ENCODE peak calls at places on chromosomes 1 and 21, in nine cellular contexts. P is left ventricle myocardium inferior, H is fibroblast of pulmonary artery, G is BJ, K is cardiac fibroblast, W is esophagus squamous epithelium, J is nephron progenitor cell, D is WTC11, L is GM23338. N is an unnamed sample.

GRCh38 chr1:230698130-230698529 is 15.8 kb downstream of the AGT start:
- DNase-seq in P (no peak), H (no peak), G (no peak), K (no peak), W (no peak), J (no peak), D (peak), L (peak), N (no peak)

GRCh38 chr1:70361727-70362413 is 7.3 kb upstream of the ANKRD13C start:
- DNase-seq in P (no peak), H (peak), G (no peak), K (peak), W (no peak), J (no peak), D (no peak), L (peak), N (peak)

GRCh38 chr1:76023669-76024407 is 50.7 kb upstream of the ST6GALNAC3 start:
- DNase-seq in P (no peak), H (no peak), G (no peak), K (no peak), W (no peak), J (no peak), D (no peak), L (no peak), N (peak)

GRCh38 chr1:7670334-7671145 is 100.6 kb upstream of the VAMP3 start:
- DNase-seq in P (peak), H (no peak), G (no peak), K (peak), W (no peak), J (no peak), D (no peak), L (peak), N (no peak)

GRCh38 chr1:154572433-154573167 is 5.0 kb downstream of the CHRNB2 start:
- DNase-seq in P (no peak), H (no peak), G (no peak), K (no peak), W (no peak), J (peak), D (peak), L (peak), N (no peak)

GRCh38 chr1:53637726-53638640 is 101.0 kb downstream of the GLIS1 start:
- DNase-seq in P (no peak), H (no peak), G (no peak), K (no peak), W (no peak), J (no peak), D (no peak), L (no peak), N (no peak)

GRCh38 chr1:29646161-29646775 is 409.9 kb downstream of the PTPRU start:
- DNase-seq in P (no peak), H (no peak), G (no peak), K (no peak), W (no peak), J (no peak), D (no peak), L (no peak), N (no peak)

GRCh38 chr1:2283991-2284895 is 56.1 kb downstream of the SKI start:
- DNase-seq in P (no peak), H (no peak), G (no peak), K (no peak), W (no peak), J (no peak), D (no peak), L (no peak), N (no peak)

GRCh38 chr1:82091729-82092128 is 291.0 kb downstream of the ADGRL2 start:
- DNase-seq in P (no peak), H (peak), G (no peak), K (peak), W (no peak), J (no peak), D (no peak), L (peak), N (no peak)

GRCh38 chr1:159015440-159015909 is 5.8 kb downstream of the IFI16 start:
- DNase-seq in P (peak), H (peak), G (peak), K (peak), W (peak), J (no peak), D (no peak), L (no peak), N (no peak)

GRCh38 chr1:10853701-10854100 is 57.3 kb upstream of the CASZ1 start:
- DNase-seq in P (no peak), H (no peak), G (no peak), K (no peak), W (no peak), J (no peak), D (no peak), L (no peak), N (no peak)

GRCh38 chr1:243548516-243548915 is 292.7 kb downstream of the SDCCAG8 start:
- DNase-seq in P (no peak), H (peak), G (no peak), K (no peak), W (no peak), J (no peak), D (no peak), L (no peak), N (no peak)

GRCh38 chr1:234611153-234611798 is 1.3 kb upstream of the IRF2BP2 start:
- DNase-seq in P (no peak), H (peak), G (no peak), K (peak), W (no peak), J (no peak), D (no peak), L (peak), N (peak)

GRCh38 chr1:24754229-24754628 is 9.0 kb downstream of the CLIC4 start:
- DNase-seq in P (no peak), H (peak), G (no peak), K (peak), W (no peak), J (no peak), D (no peak), L (no peak), N (no peak)

GRCh38 chr21:35136586-35137254 is 87.6 kb upstream of the RUNX1 start:
- DNase-seq in P (no peak), H (peak), G (no peak), K (peak), W (no peak), J (no peak), D (no peak), L (peak), N (no peak)

GRCh38 chr1:235888119-235888643 is 21.5 kb upstream of the LYST start:
- DNase-seq in P (no peak), H (no peak), G (no peak), K (no peak), W (no peak), J (no peak), D (no peak), L (no peak), N (no peak)

GRCh38 chr1:176199707-176200106 is 7.4 kb downstream of the COP1 start:
- DNase-seq in P (no peak), H (no peak), G (no peak), K (no peak), W (no peak), J (no peak), D (no peak), L (no peak), N (no peak)

GRCh38 chr1:20731057-20731991 is 1.2 kb downstream of the SH2D5 start:
- DNase-seq in P (no peak), H (no peak), G (no peak), K (no peak), W (no peak), J (no peak), D (no peak), L (no peak), N (no peak)

GRCh38 chr1:192151176-192151575 is 7.1 kb upstream of the RGS18 start:
- DNase-seq in P (no peak), H (no peak), G (no peak), K (no peak), W (no peak), J (no peak), D (no peak), L (peak), N (no peak)

GRCh38 chr1:205700865-205701401 is 20.6 kb upstream of the SLC45A3 start:
- DNase-seq in P (peak), H (peak), G (no peak), K (peak), W (no peak), J (no peak), D (peak), L (peak), N (no peak)

GRCh38 chr1:9629445-9630201 is 21.9 kb upstream of the PIK3CD start:
- DNase-seq in P (peak), H (no peak), G (no peak), K (no peak), W (peak), J (no peak), D (no peak), L (no peak), N (no peak)

GRCh38 chr1:89999208-89999607 is 4.3 kb downstream of the ZNF326 start:
- DNase-seq in P (no peak), H (no peak), G (no peak), K (no peak), W (no peak), J (no peak), D (no peak), L (no peak), N (no peak)

GRCh38 chr1:178970184-178970583 is 55.5 kb upstream of the FAM20B start:
- DNase-seq in P (no peak), H (no peak), G (no peak), K (no peak), W (no peak), J (no peak), D (no peak), L (no peak), N (no peak)

GRCh38 chr1:67626495-67627235 is 58.3 kb upstream of the GADD45A start:
- DNase-seq in P (no peak), H (peak), G (no peak), K (peak), W (no peak), J (no peak), D (no peak), L (no peak), N (no peak)

GRCh38 chr1:115289940-115290339 is 48.1 kb downstream of the NGF start:
- DNase-seq in P (no peak), H (no peak), G (no peak), K (peak), W (no peak), J (no peak), D (no peak), L (peak), N (no peak)

GRCh38 chr21:28588997-28589396 is 403.7 kb downstream of the LTN1 start:
- DNase-seq in P (no peak), H (no peak), G (no peak), K (no peak), W (no peak), J (no peak), D (no peak), L (no peak), N (no peak)

GRCh38 chr1:101618900-101619299 is 377.8 kb downstream of the OLFM3 start:
- DNase-seq in P (no peak), H (no peak), G (no peak), K (no peak), W (no peak), J (no peak), D (peak), L (peak), N (no peak)

GRCh38 chr1:219847215-219847855 is 81.0 kb downstream of the SLC30A10 start:
- DNase-seq in P (no peak), H (peak), G (no peak), K (no peak), W (no peak), J (no peak), D (no peak), L (no peak), N (no peak)

DNA sequence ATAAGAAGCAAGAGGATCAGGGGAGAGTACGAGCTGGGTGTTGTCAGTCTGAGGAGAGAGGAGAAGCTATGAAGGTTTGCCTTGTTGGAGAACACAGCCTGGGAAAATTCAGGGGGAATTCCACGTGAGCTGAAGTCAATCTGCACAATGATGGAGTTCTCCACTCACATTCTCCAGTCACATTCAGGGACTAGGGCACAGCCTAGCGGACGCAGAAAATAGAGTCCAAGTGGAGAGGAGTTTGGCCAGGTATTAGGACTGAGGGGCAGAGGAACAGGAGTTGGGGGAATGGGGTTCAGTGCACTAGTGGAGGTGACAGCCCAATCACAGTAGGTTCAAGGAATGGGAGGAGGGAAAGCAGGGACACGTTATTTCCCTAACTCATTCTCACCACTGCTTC is 124.0 kb downstream of the KCNH1 start:
- DNase-seq in P (no peak), H (no peak), G (no peak), K (no peak), W (no peak), J (no peak), D (no peak), L (no peak), N (no peak)
- TF ChIP-seq CTCF in P (no peak), H (no peak), G (no peak), K (no peak), W (no peak), J (no peak), D (no peak), L (peak), N (no peak)

GRCh38 chr1:27367160-27367650 is 444 bp upstream of the MAP3K6 start:
- DNase-seq in P (no peak), H (no peak), G (no peak), K (no peak), W (no peak), J (no peak), D (peak), L (peak), N (no peak)

GRCh38 chr1:27372022-27372807 is 2.4 kb downstream of the FCN3 start:
- DNase-seq in P (no peak), H (no peak), G (no peak), K (peak), W (no peak), J (no peak), D (no peak), L (no peak), N (no peak)

GRCh38 chr1:27366113-27366410 is 699 bp downstream of the MAP3K6 start:
- DNase-seq in P (peak), H (peak), G (peak), K (peak), W (no peak), J (peak), D (peak), L (peak), N (no peak)

GRCh38 chr1:27366411-27367159 is at the start of gene MAP3K6:
- DNase-seq in P (peak), H (peak), G (peak), K (peak), W (peak), J (peak), D (peak), L (peak), N (peak)

DNA sequence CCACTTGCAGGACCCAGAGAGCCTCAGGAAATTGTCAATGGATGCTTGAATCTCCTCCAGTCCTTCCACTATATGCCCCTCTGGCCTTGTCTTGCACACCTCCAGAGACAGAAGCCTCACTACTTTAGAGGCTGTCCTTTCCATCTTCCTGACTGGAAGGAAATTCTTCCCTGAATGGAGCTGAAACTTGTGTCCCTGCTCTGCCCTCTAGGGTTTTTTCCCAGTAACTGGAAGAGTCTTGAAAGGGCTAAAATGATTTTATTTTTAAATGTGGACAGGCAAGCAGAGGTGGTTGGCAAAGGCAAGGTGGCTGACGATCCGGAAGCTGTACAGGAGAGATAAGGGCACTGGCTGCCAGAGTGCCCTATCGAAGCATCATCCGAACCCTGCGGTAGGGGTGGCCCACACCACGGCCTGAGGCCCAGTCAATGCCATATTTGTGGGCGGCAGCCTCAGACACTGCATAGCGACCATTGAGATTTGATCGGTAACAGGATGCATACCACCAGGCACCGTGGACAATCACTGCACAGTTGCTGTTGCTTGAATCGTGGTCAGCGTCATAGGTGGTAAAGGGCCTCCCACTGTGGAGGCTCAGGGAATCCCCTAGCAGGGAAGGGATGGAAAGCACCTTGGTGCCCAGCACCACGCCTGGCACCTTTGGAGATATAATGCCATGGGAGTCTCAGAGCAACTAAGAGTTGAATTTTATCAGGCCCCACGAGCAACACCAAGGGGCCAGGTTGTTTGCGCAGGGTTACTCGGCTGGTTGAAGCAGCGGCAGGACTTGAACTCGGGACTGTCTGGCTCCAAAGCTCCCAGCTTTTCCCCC is 2.3 kb upstream of the MAP3K6 start:
- DNase-seq in P (no peak), H (peak), G (no peak), K (peak), W (no peak), J (no peak), D (no peak), L (peak), N (no peak)
- TF ChIP-seq CTCF in P (peak), H (peak), G (peak), K (peak), W (peak), J (no peak), D (no peak), L (peak), N (peak)

DNA sequence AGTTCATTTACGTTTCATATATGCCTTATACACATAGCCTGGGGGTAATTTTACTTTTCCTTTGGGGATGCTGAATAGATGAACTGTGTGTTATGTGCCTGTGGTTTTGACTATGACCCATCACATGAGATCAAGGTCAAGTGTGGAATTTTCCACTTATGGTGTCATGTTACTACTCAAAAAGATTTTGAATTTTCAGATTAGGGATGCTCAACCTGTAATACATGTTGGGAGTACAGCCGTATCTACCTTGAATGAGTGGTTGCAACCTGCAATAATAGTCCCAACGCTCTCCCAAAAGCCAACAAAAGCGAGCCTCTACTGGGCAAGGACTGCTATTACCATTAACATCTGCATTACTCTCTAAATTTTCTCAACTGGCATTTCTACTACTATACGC is 68.5 kb upstream of the SDC3 start:
- DNase-seq in P (no peak), H (peak), G (no peak), K (peak), W (no peak), J (no peak), D (no peak), L (peak), N (no peak)
- TF ChIP-seq CTCF in P (peak), H (peak), G (peak), K (peak), W (peak), J (no peak), D (no peak), L (no peak), N (peak)

GRCh38 chr1:4494558-4494957 is 159.9 kb upstream of the AJAP1 start:
- DNase-seq in P (no peak), H (no peak), G (no peak), K (no peak), W (no peak), J (peak), D (no peak), L (no peak), N (no peak)
- TF ChIP-seq CTCF in P (peak), H (no peak), G (no peak), K (no peak), W (no peak), J (peak), D (no peak), L (no peak), N (no peak)

DNA sequence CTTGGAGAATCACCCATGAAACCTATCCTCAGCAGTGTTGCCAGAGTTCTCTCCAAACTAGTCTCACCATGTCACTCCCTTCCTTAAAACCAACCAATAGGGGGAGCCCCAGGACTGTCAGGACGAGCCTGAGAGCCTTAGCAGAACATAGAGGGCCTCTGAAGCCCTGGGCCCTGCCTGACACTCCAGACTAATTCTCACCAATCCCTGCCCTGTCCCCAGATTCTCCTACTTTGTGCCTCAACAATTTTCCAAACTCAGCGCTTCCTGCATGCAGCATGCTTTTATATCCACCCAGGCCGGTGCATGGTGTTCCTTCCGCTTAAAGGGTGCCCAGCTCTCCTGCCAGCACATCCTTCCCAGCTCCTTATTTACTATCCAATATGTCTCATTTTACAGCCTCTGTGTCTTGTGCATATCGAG is 42.7 kb downstream of the HSD3B1 start:
- DNase-seq in P (no peak), H (peak), G (no peak), K (peak), W (no peak), J (peak), D (peak), L (peak), N (peak)
- TF ChIP-seq CTCF in P (peak), H (peak), G (peak), K (peak), W (peak), J (peak), D (peak), L (peak), N (peak)

DNA sequence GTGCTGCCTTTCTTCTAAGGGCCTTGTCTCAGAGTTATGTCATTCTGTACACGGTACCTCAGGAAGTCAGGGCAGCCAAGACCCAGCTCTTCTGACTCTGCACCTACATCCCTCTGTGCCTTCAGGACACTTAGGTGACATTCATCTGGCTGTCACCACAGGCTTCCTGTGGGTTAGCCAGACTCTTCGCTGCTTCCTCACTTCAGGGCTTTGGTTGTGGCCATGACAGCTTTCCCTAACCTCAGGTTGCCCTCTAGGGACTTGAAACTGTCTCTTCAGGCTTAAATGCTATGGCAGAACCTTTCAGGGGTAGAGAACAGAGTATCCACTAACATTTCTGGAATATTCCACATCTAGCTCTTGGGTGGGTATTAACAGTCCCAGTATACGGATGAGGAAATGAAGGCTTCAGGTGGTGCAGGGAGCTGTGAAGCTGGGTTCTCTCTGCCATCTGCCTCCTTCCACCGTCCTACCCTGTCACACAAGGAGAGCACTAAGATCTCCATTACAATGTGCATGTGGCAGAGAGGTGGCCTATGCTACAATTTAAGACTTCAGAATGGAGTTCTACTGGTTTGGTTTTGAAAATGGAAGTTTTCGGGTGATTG is 9.9 kb downstream of the TSSK3 start:
- DNase-seq in P (no peak), H (no peak), G (no peak), K (no peak), W (no peak), J (no peak), D (no peak), L (no peak), N (no peak)
- TF ChIP-seq CTCF in P (no peak), H (no peak), G (no peak), K (no peak), W (no peak), J (no peak), D (no peak), L (peak), N (no peak)

DNA sequence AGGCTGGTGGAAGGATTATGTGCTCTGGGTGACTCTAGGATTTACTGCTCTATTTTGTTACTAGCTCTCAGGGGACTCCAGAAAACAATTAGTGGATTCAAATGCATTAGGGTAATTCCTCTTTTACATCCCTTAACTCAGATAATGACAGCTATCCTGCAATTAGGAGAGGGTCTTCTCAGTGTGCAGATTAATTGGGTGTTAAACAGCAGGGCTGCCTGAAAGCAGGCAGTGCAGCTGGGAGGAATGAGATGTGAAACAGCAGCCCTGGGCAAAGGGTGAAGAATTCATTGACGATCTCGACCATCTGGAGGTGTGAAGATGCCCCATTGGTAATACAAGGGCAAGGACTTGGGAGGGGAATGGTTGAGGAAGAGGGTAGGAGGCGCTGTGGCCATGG is 66.1 kb downstream of the HTR6 start:
- DNase-seq in P (no peak), H (no peak), G (no peak), K (no peak), W (no peak), J (no peak), D (no peak), L (no peak), N (no peak)
- TF ChIP-seq CTCF in P (no peak), H (no peak), G (no peak), K (no peak), W (no peak), J (no peak), D (no peak), L (peak), N (no peak)

N was measured in astrocyte of the cerebellum.